ENCODE peak calls at places on chromosome 10, in six cellular contexts. B is bronchial epithelial cell, K is fibroblast of lung, A is tibial nerve, J is cardiac muscle cell, N is tibial artery. I is an unnamed sample.

GRCh38 chr10:93436577-93436976 is 45.6 kb downstream of the MYOF start:
- DNase-seq in B (peak; percentile 65), K (peak; percentile 99), A (peak; percentile 57), J (no peak), N (peak; percentile 82), I (no peak)

GRCh38 chr10:79044036-79044664 is 24.6 kb upstream of the ZMIZ1 start:
- DNase-seq in B (no peak), K (no peak), A (no peak), J (no peak), N (peak; percentile 8), I (no peak)

GRCh38 chr10:113525713-113526112 is 27.1 kb upstream of the HABP2 start:
- DNase-seq in B (no peak), K (no peak), A (no peak), J (no peak), N (no peak), I (no peak)

GRCh38 chr10:47358457-47358856 is 10.3 kb downstream of the RBP3 start:
- DNase-seq in B (no peak), K (no peak), A (no peak), J (no peak), N (no peak), I (no peak)

GRCh38 chr10:121205625-121206024 is 354.5 kb downstream of the WDR11 start:
- DNase-seq in B (no peak), K (no peak), A (no peak), J (no peak), N (no peak), I (no peak)

GRCh38 chr10:70274643-70275042 is 9.2 kb downstream of the NPFFR1 start:
- DNase-seq in B (no peak), K (peak; percentile 93), A (no peak), J (no peak), N (peak; percentile 66), I (no peak)

GRCh38 chr10:127875916-127876315 is 16.8 kb downstream of the CLRN3 start:
- DNase-seq in B (no peak), K (no peak), A (no peak), J (no peak), N (no peak), I (no peak)

GRCh38 chr10:91796332-91797076 is 1.7 kb upstream of the TNKS2 start:
- DNase-seq in B (peak; percentile 45), K (no peak), A (no peak), J (no peak), N (peak; percentile 22), I (peak; percentile 56)

GRCh38 chr10:15791816-15792524 is 68.3 kb downstream of the MINDY3 start:
- DNase-seq in B (no peak), K (no peak), A (no peak), J (peak; percentile 32), N (peak; percentile 28), I (no peak)

GRCh38 chr10:51162002-51162401 is 87.7 kb downstream of the PRKG1 start:
- DNase-seq in B (no peak), K (peak; percentile 38), A (no peak), J (no peak), N (no peak), I (no peak)

GRCh38 chr10:101308051-101308450 is 45.9 kb upstream of the BTRC start:
- DNase-seq in B (peak; percentile 87), K (no peak), A (no peak), J (no peak), N (no peak), I (no peak)
- H3K4me3 ChIP-seq in B (no peak overlapping the region), K (no peak overlapping the region), A (no peak overlapping the region), J (no peak overlapping the region), N (no peak overlapping the region), I (no peak overlapping the region)

GRCh38 chr10:99329238-99329890 is at the start of gene CNNM1:
- DNase-seq in B (no peak), K (no peak), A (no peak), J (peak; percentile 69), N (no peak), I (peak; percentile 59)

GRCh38 chr10:99330675-99330924 is 1.4 kb downstream of the CNNM1 start:
- DNase-seq in B (no peak), K (no peak), A (no peak), J (no peak), N (no peak), I (peak; percentile 7)

GRCh38 chr10:99328579-99329237 is 448 bp upstream of the CNNM1 start:
- DNase-seq in B (no peak), K (no peak), A (no peak), J (no peak), N (no peak), I (no peak)

GRCh38 chr10:99331207-99331803 is 2.1 kb downstream of the CNNM1 start:
- DNase-seq in B (no peak), K (no peak), A (no peak), J (peak; percentile 71), N (no peak), I (no peak)

DNA sequence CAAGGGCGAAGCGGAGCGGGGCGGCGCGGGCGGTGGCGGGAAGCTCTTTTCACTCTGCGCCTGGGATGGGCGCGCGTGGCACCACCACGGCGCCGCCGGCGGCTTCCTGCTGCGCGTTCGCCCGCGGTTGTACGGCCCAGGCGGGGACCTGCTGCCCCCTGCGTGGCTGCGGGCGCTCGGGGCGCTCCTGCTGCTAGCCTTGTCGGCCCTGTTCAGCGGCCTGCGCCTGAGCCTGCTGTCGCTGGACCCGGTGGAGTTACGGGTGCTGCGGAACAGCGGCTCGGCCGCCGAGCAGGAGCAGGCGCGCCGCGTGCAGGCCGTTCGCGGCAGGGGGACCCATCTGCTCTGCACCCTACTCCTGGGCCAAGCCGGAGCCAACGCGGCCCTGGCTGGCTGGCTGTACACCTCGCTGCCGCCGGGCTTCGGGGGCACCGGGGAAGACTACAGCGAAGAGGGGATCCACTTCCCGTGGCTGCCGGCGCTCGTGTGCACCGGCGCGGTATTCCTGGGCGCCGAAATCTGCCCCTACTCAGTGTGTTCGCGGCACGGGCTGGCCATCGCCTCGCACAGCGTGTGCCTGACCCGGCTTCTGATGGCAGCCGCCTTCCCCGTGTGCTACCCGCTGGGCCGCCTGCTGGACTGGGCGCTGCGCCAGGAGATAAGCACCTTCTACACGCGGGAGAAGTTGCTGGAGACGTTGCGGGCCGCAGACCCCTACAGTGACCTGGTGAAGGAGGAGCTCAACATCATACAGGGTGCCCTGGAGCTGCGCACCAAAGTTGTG is 927 bp downstream of the CNNM1 start:
- DNase-seq in B (no peak), K (peak; percentile 17), A (no peak), J (peak; percentile 69), N (no peak), I (peak; percentile 36)
- H3K27me3 ChIP-seq in B (peaks cover 24% of the 10 kb centered on the region), K (peaks cover 6% of the 10 kb centered on the region), A (peaks cover 60% of the 10 kb centered on the region), J (peaks cover 63% of the 10 kb centered on the region), N (peaks cover 26% of the 10 kb centered on the region), I (no peaks in the 10 kb centered on the region)

GRCh38 chr10:88245974-88246511 is 337.1 kb downstream of the RNLS start:
- DNase-seq in B (no peak), K (peak; percentile 89), A (no peak), J (peak; percentile 21), N (no peak), I (no peak)

GRCh38 chr10:88244781-88245350 is 338.3 kb downstream of the RNLS start:
- DNase-seq in B (no peak), K (no peak), A (no peak), J (no peak), N (no peak), I (no peak)

GRCh38 chr10:88241501-88241900 is 341.6 kb downstream of the RNLS start:
- DNase-seq in B (no peak), K (no peak), A (no peak), J (no peak), N (no peak), I (no peak)

GRCh38 chr10:88243847-88244730 is 339.0 kb downstream of the RNLS start:
- DNase-seq in B (no peak), K (peak; percentile 81), A (no peak), J (peak; percentile 51), N (peak; percentile 54), I (no peak)

GRCh38 chr10:88243202-88243744 is 339.8 kb downstream of the RNLS start:
- DNase-seq in B (no peak), K (no peak), A (no peak), J (no peak), N (no peak), I (no peak)
- H3K4me3 ChIP-seq in B (no peak overlapping the region), K (peak overlapping the region; percentile 8), A (no peak overlapping the region), J (no peak overlapping the region), N (no peak overlapping the region), I (no peak overlapping the region)

GRCh38 chr10:31536297-31536696 is 217.3 kb downstream of the ZEB1 start:
- DNase-seq in B (no peak), K (no peak), A (no peak), J (no peak), N (no peak), I (no peak)
- H3K27me3 ChIP-seq in B (no peaks in the 10 kb centered on the region), K (no peaks in the 10 kb centered on the region), A (no peaks in the 10 kb centered on the region), J (no peaks in the 10 kb centered on the region), N (no peaks in the 10 kb centered on the region), I (no peaks in the 10 kb centered on the region)

DNA sequence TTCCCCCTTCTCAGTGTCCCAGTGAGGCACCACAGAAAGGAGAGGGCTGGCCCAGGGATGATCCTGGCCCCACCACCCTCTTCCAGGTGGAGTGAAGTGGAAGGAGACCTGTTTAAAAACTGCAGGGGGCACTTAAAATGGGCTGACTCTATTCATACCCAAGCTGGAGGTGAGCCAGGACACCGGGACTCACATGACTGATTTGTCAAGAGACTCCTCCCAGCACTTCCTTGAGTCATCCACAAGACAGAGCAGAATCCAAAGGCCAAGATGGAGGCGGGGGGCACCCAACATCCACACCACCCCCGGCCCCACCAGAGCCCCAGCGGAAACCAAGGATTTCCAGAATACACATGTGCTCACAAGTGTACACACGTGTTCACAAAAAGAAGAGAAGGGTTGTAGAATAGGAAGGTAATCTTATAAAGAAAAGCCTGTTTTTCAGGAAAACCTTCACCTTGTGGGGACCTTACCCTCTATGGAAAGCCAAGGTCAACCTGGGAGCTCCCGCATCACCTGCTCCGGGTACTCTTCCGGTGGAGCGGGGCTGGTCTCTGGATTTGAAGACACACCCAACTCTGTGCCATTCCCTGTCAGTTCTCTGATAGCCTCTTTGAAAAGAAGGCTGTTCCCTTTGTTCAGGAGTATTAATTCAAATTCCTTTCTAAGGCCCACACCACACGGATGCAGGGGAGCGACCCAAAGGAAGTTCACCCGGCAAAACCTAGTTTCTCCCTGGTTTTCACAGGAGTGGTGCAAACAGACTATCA is 10.9 kb downstream of the CTBP2 start:
- DNase-seq in B (peak; percentile 87), K (peak; percentile 77), A (peak; percentile 55), J (no peak), N (peak; percentile 87), I (no peak)
- H3K4me3 ChIP-seq in B (no peak overlapping the region), K (no peak overlapping the region), A (no peak overlapping the region), J (no peak overlapping the region), N (no peak overlapping the region), I (no peak overlapping the region)

GRCh38 chr10:100688201-100688600 is 57.2 kb upstream of the PAX2 start:
- DNase-seq in B (no peak), K (no peak), A (no peak), J (no peak), N (no peak), I (no peak)
- H3K27me3 ChIP-seq in B (peaks cover 36% of the 10 kb centered on the region), K (peaks cover 24% of the 10 kb centered on the region), A (peaks cover 82% of the 10 kb centered on the region), J (peaks cover 64% of the 10 kb centered on the region), N (peaks cover 74% of the 10 kb centered on the region), I (peaks cover 6% of the 10 kb centered on the region)

I was measured in GM06990.